ENCODE peak calls at places on chromosomes 11 and 22, in seven cellular contexts. N, L, M, X, O, E and I are unnamed samples.

GRCh38 chr22:20979243-20979809 is 2.8 kb upstream of the LZTR1 start:
- DNase-seq in N (peak), L (peak), M (peak), X (peak), O (no peak), E (peak), I (peak)

GRCh38 chr11:61119055-61119454 is 16.8 kb downstream of the CD5 start:
- DNase-seq in N (no peak), L (no peak), M (no peak), X (no peak), O (no peak), E (no peak), I (no peak)

GRCh38 chr11:73288873-73289707 is 17.0 kb downstream of the P2RY6 start:
- DNase-seq in N (peak), L (peak), M (peak), X (peak), O (peak), E (peak), I (no peak)

GRCh38 chr22:40416636-40417035 is 46.2 kb downstream of the SGSM3 start:
- DNase-seq in N (no peak), L (no peak), M (no peak), X (no peak), O (no peak), E (no peak), I (no peak)

GRCh38 chr22:35400335-35400680 is 368 bp downstream of the MCM5 start:
- DNase-seq in N (peak), L (no peak), M (no peak), X (no peak), O (no peak), E (no peak), I (no peak)

GRCh38 chr11:18321991-18322711 is at the start of the genes GTF2H1 and HPS5:
- DNase-seq in N (peak), L (peak), M (peak), X (peak), O (peak), E (peak), I (peak)

GRCh38 chr11:69245041-69245440 is 48.9 kb upstream of the MYEOV start:
- DNase-seq in N (no peak), L (no peak), M (no peak), X (no peak), O (no peak), E (no peak), I (no peak)

GRCh38 chr11:125956371-125956770 is 10.5 kb downstream of the VSIG10L2 start:
- DNase-seq in N (no peak), L (no peak), M (peak), X (peak), O (no peak), E (no peak), I (no peak)

GRCh38 chr22:28585324-28585723 is 94.3 kb downstream of the TTC28 start:
- DNase-seq in N (no peak), L (no peak), M (no peak), X (no peak), O (no peak), E (no peak), I (no peak)

GRCh38 chr22:36398602-36399472 is 11.1 kb upstream of the MYH9 start:
- DNase-seq in N (no peak), L (no peak), M (peak), X (no peak), O (no peak), E (peak), I (no peak)

GRCh38 chr11:61632096-61632495 is 48.1 kb upstream of the DAGLA start:
- DNase-seq in N (no peak), L (no peak), M (no peak), X (no peak), O (no peak), E (no peak), I (no peak)

GRCh38 chr11:19672591-19673206 is 39.9 kb upstream of the NAV2 start:
- DNase-seq in N (no peak), L (no peak), M (no peak), X (no peak), O (no peak), E (no peak), I (peak)
- H3K27ac ChIP-seq in N (no peak), L (no peak), M (no peak), X (no peak), O (no peak), E (no peak), I (peak)

DNA sequence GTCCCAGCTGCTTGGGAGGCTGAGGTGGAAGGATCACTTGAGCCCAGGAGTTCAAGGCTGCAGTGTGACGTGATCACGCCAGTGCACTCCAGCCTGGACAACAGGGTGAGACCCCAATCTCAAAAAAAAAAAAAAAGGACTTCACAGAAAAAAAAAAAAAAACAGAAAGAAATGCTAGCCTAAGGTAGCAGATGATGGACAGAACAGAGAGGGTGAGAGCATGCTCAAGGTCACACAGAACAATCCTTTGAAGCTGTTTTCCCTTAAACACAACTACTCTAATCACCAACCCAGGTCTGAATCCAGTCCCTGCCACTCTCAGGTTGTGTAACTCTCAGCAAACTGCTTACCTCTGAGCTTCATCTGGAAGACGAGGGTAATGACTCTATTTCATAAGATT is 9.7 kb downstream of the ZMAT5 start:
- DNase-seq in N (no peak), L (no peak), M (no peak), X (no peak), O (no peak), E (no peak), I (no peak)
- H3K27ac ChIP-seq in N (no peak), L (no peak), M (no peak), X (no peak), O (no peak), E (no peak), I (no peak)

GRCh38 chr22:45233827-45234226 is 6.9 kb downstream of the KIAA0930 start:
- DNase-seq in N (no peak), L (no peak), M (no peak), X (no peak), O (no peak), E (no peak), I (no peak)

GRCh38 chr22:45237065-45237990 is 3.4 kb downstream of the KIAA0930 start:
- DNase-seq in N (no peak), L (no peak), M (no peak), X (no peak), O (no peak), E (no peak), I (no peak)

GRCh38 chr22:45235851-45236342 is 4.8 kb downstream of the KIAA0930 start:
- DNase-seq in N (no peak), L (peak), M (no peak), X (no peak), O (no peak), E (no peak), I (no peak)

GRCh38 chr22:45233386-45233785 is 7.3 kb downstream of the KIAA0930 start:
- DNase-seq in N (no peak), L (peak), M (no peak), X (no peak), O (no peak), E (no peak), I (no peak)

GRCh38 chr22:45235101-45235777 is 5.5 kb downstream of the KIAA0930 start:
- DNase-seq in N (no peak), L (no peak), M (no peak), X (peak), O (no peak), E (no peak), I (no peak)
- H3K27ac ChIP-seq in N (no peak), L (no peak), M (no peak), X (peak), O (no peak), E (no peak), I (no peak)

DNA sequence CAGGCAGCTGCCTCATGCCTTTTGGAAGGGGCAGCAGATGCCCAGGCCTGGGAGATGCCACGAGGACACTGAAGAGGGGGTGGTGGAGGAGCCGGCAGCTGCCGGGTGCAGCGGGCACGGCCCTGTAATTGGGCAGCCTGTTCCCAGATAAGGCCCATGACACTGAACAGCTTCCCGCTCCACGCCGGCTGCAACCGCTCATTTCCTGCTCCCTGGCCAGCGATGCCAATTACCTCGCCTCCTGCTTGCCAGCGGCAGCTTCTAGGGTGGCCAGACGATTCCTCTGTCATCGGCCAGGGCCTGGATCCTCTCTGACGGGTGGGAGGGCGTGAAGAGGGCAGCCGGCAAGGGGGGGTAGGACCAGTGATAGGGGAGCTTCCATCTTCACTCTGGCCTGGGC is 22.8 kb downstream of the FLRT1 start:
- DNase-seq in N (no peak), L (no peak), M (no peak), X (peak), O (no peak), E (no peak), I (no peak)
- H3K27ac ChIP-seq in N (no peak), L (no peak), M (no peak), X (peak), O (no peak), E (no peak), I (no peak)

GRCh38 chr22:22208657-22209056 is 35.9 kb upstream of the VPREB1 start:
- DNase-seq in N (no peak), L (no peak), M (no peak), X (no peak), O (no peak), E (no peak), I (no peak)

GRCh38 chr22:22203048-22203971 is 41.3 kb upstream of the VPREB1 start:
- DNase-seq in N (no peak), L (no peak), M (no peak), X (no peak), O (no peak), E (no peak), I (no peak)

GRCh38 chr22:22210889-22211833 is 33.4 kb upstream of the VPREB1 start:
- DNase-seq in N (no peak), L (no peak), M (no peak), X (no peak), O (no peak), E (no peak), I (no peak)

GRCh38 chr22:22210375-22210774 is 34.2 kb upstream of the VPREB1 start:
- DNase-seq in N (no peak), L (no peak), M (peak), X (no peak), O (peak), E (peak), I (peak)

GRCh38 chr22:22207845-22208564 is 36.6 kb upstream of the VPREB1 start:
- DNase-seq in N (peak), L (peak), M (peak), X (peak), O (peak), E (peak), I (peak)
- H3K27ac ChIP-seq in N (no peak), L (no peak), M (no peak), X (no peak), O (no peak), E (no peak), I (no peak)

GRCh38 chr22:33035276-33035863 is 22.8 kb downstream of the SYN3 start:
- DNase-seq in N (no peak), L (no peak), M (no peak), X (no peak), O (no peak), E (no peak), I (no peak)
- H3K27ac ChIP-seq in N (no peak), L (no peak), M (no peak), X (no peak), O (no peak), E (no peak), I (no peak)

DNA sequence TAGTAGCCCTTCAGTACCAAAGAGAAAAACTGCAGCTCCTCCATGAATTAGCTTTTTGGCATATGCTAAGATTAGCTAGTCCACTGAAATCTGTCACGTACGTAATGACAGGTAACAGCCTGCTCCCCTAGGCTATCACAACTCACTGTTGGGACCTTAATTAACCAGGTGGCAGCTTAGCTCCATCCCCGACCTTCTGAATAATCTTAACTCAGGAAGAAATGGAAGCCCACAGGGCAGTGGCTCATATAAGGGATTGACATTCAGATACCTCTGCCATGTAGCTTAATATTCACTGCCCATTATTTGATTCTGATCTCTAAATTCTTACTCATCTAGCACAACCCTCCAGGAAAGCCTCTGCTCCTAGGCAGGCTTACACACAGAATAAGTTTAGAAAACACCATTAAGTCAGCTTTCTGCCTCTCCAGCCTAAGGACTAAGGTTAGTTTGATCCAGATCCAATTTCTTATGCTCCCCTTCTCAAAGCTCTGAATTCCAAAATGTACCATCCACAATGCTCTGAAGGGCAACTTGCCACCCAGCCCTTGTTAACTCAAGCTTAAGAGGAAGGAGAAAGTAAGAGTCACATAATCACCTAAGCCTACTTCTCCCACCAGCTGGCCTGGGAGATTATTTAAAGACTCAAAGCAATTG is 5.0 kb downstream of the HSPA8 start:
- DNase-seq in N (no peak), L (no peak), M (no peak), X (no peak), O (no peak), E (no peak), I (no peak)
- H3K27ac ChIP-seq in N (peak), L (no peak), M (no peak), X (no peak), O (no peak), E (no peak), I (peak)

GRCh38 chr11:72048718-72049460 is 31.5 kb downstream of the NUMA1 start:
- DNase-seq in N (no peak), L (no peak), M (no peak), X (no peak), O (no peak), E (no peak), I (no peak)
- H3K27ac ChIP-seq in N (peak), L (peak), M (no peak), X (peak), O (no peak), E (no peak), I (no peak)

GRCh38 chr11:65887723-65888162 is 528 bp downstream of the FIBP start:
- DNase-seq in N (no peak), L (no peak), M (peak), X (no peak), O (no peak), E (no peak), I (no peak)

GRCh38 chr11:65885231-65885630 is 3.0 kb downstream of the FIBP start:
- DNase-seq in N (no peak), L (no peak), M (no peak), X (no peak), O (no peak), E (no peak), I (no peak)

GRCh38 chr11:65885808-65886536 is 2.3 kb downstream of the FIBP start:
- DNase-seq in N (no peak), L (no peak), M (no peak), X (no peak), O (no peak), E (no peak), I (no peak)

GRCh38 chr11:65888163-65888814 is at the start of gene FIBP:
- DNase-seq in N (peak), L (peak), M (peak), X (peak), O (peak), E (peak), I (peak)

DNA sequence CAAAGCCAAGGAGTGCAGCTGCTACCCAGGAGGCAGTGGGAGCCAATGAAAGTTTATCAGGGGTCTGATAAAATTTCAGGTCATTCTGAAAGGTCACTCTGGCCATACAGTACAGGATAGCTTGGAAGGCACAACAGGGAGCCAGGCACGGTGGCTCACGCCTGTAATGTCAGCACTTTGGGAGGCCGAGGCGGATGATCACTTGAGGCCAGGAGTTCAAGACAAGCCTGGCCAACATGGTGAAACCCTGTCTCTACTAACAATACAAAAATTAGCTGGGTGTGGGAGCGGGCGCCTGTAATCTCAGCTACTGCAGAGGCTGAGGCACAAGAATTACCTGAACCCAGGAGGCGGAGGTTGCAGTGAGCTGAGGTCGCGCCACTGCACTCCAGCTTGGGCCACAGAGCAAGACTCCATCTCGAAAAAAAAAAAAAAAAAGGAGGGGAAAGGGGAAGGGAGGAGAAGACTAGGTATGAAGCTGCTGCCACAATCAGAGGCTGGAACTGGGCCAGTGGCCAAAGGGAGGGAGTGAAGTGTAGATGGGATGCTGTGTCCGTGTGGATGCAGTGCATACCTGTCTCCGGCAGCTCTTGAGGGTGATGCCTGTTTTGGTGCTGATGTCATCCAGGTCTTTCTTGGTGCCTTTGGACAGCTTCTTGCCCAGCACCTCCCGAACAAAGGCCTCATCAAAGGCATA is 1.1 kb downstream of the FIBP start:
- DNase-seq in N (no peak), L (peak), M (no peak), X (no peak), O (no peak), E (no peak), I (no peak)
- H3K27ac ChIP-seq in N (peak), L (no peak), M (peak), X (peak), O (peak), E (no peak), I (peak)